ENCODE peak calls at places on chromosomes 13 and 19, in ten cellular contexts. Q, S, P, N, K, G, U, L, D and J are unnamed samples.
A peak's percentile ranks its signal among the peaks of the same experiment; 100 is the strongest.

GRCh38 chr13:93227906-93228801 is 1.5 kb downstream of the GPC6 start:
- DNase-seq in Q (no peak), S (no peak), P (peak; percentile 68), N (peak; percentile 32), K (peak; percentile 93), G (peak; percentile 23), U (peak; percentile 31), L (peak; percentile 94), D (no peak), J (peak; percentile 52)

GRCh38 chr13:46679369-46680180 is 117.4 kb downstream of the ESD start:
- DNase-seq in Q (peak; percentile 26), S (peak; percentile 43), P (no peak), N (peak; percentile 42), K (peak; percentile 71), G (no peak), U (no peak), L (no peak), D (no peak), J (no peak)

GRCh38 chr19:708154-709141 is at the start of gene PALM:
- DNase-seq in Q (no peak), S (no peak), P (no peak), N (no peak), K (peak; percentile 38), G (no peak), U (peak; percentile 58), L (peak; percentile 35), D (no peak), J (no peak)

GRCh38 chr13:113952983-113953520 is 20.8 kb downstream of the C13orf46 start:
- DNase-seq in Q (no peak), S (no peak), P (no peak), N (no peak), K (no peak), G (no peak), U (no peak), L (no peak), D (no peak), J (no peak)

GRCh38 chr19:424546-424945 is 15.6 kb upstream of the C2CD4C start:
- DNase-seq in Q (no peak), S (no peak), P (no peak), N (no peak), K (no peak), G (no peak), U (no peak), L (no peak), D (no peak), J (peak; percentile 45)

GRCh38 chr13:50810998-50811397 is 32.5 kb downstream of the DLEU7 start:
- DNase-seq in Q (no peak), S (no peak), P (no peak), N (no peak), K (no peak), G (no peak), U (no peak), L (no peak), D (no peak), J (no peak)

GRCh38 chr13:24208314-24208713 is 47.8 kb downstream of the SPATA13 start:
- DNase-seq in Q (no peak), S (no peak), P (peak; percentile 47), N (no peak), K (peak; percentile 82), G (no peak), U (no peak), L (no peak), D (no peak), J (no peak)

GRCh38 chr13:73245271-73245670 is 186.5 kb downstream of the KLF5 start:
- DNase-seq in Q (no peak), S (no peak), P (no peak), N (no peak), K (no peak), G (no peak), U (no peak), L (no peak), D (no peak), J (no peak)

GRCh38 chr13:112990783-112991182 is 21.8 kb downstream of the MCF2L start:
- DNase-seq in Q (no peak), S (no peak), P (no peak), N (peak; percentile 80), K (no peak), G (peak; percentile 77), U (no peak), L (no peak), D (no peak), J (peak; percentile 78)

GRCh38 chr19:17543991-17544390 is 11.5 kb upstream of the COLGALT1 start:
- DNase-seq in Q (no peak), S (no peak), P (no peak), N (no peak), K (no peak), G (no peak), U (no peak), L (no peak), D (no peak), J (no peak)

GRCh38 chr13:67139551-67139950 is 90.6 kb downstream of the PCDH9 start:
- DNase-seq in Q (no peak), S (no peak), P (no peak), N (no peak), K (no peak), G (no peak), U (no peak), L (no peak), D (no peak), J (no peak)

GRCh38 chr19:41299755-41300089 is 10.2 kb upstream of the CCDC97 start:
- DNase-seq in Q (peak; percentile 60), S (peak; percentile 44), P (peak; percentile 76), N (peak; percentile 66), K (peak; percentile 78), G (no peak), U (peak; percentile 64), L (no peak), D (peak; percentile 51), J (peak; percentile 64)

GRCh38 chr13:89763011-89763410 is 1584.5 kb upstream of the MIR17HG start:
- DNase-seq in Q (no peak), S (no peak), P (no peak), N (no peak), K (no peak), G (no peak), U (no peak), L (no peak), D (no peak), J (no peak)

GRCh38 chr13:43300817-43301216 is 277.4 kb downstream of the DNAJC15 start:
- DNase-seq in Q (no peak), S (no peak), P (no peak), N (no peak), K (peak; percentile 54), G (no peak), U (no peak), L (no peak), D (no peak), J (no peak)

DNA sequence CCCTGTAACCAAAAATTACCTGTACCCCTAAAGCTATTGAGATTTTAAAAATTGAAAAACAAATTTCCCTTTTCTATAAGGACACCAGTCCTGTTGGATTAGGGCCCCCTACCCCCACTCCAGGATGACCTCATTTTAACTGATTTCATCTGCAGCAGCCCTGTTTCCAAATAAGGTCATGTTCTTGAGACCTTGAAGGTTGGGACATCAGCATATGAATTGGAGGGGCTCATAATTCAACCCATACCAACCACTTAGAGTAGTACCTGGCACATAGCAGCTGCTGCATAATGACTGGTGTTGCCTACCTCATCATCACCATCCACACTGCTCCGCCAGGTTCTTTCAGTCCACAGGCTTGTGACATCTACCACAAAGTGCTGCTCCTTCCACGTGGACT is 17.6 kb downstream of the ZNF71 start:
- DNase-seq in Q (no peak), S (no peak), P (no peak), N (no peak), K (no peak), G (no peak), U (no peak), L (no peak), D (no peak), J (no peak)
- H3K9me3 ChIP-seq in Q (peaks cover 68% of the 10 kb centered on the region), S (no peaks in the 10 kb centered on the region), P (peaks cover 45% of the 10 kb centered on the region), N (peaks cover 47% of the 10 kb centered on the region), K (no peaks in the 10 kb centered on the region), G (no peaks in the 10 kb centered on the region), U (peaks cover 56% of the 10 kb centered on the region), L (peaks cover 4% of the 10 kb centered on the region), D (peaks cover 60% of the 10 kb centered on the region), J (no peaks in the 10 kb centered on the region)

GRCh38 chr13:99606322-99607089 is 105.2 kb downstream of the TM9SF2 start:
- DNase-seq in Q (peak; percentile 90), S (peak; percentile 86), P (peak; percentile 85), N (peak; percentile 93), K (peak; percentile 91), G (peak; percentile 95), U (peak; percentile 94), L (peak; percentile 76), D (peak; percentile 80), J (peak; percentile 99)

GRCh38 chr13:99605417-99606321 is 104.4 kb downstream of the TM9SF2 start:
- DNase-seq in Q (no peak), S (no peak), P (peak; percentile 40), N (peak; percentile 75), K (peak; percentile 48), G (peak; percentile 66), U (peak; percentile 43), L (peak; percentile 17), D (peak; percentile 33), J (peak; percentile 58)

GRCh38 chr13:99600318-99600717 is 99.0 kb downstream of the TM9SF2 start:
- DNase-seq in Q (no peak), S (no peak), P (no peak), N (no peak), K (no peak), G (no peak), U (no peak), L (no peak), D (no peak), J (no peak)

GRCh38 chr13:99604636-99605035 is 103.4 kb downstream of the TM9SF2 start:
- DNase-seq in Q (no peak), S (no peak), P (no peak), N (no peak), K (no peak), G (no peak), U (no peak), L (no peak), D (no peak), J (no peak)

GRCh38 chr13:99601535-99601934 is 100.3 kb downstream of the TM9SF2 start:
- DNase-seq in Q (peak; percentile 23), S (peak; percentile 26), P (no peak), N (no peak), K (no peak), G (no peak), U (no peak), L (no peak), D (no peak), J (no peak)
- H3K4me3 ChIP-seq in Q (no peak overlapping the region), S (peak overlapping the region; percentile 38), P (no peak overlapping the region), N (no peak overlapping the region), K (no peak overlapping the region), G (no peak overlapping the region), U (no peak overlapping the region), L (no peak overlapping the region), D (no peak overlapping the region), J (no peak overlapping the region)

DNA sequence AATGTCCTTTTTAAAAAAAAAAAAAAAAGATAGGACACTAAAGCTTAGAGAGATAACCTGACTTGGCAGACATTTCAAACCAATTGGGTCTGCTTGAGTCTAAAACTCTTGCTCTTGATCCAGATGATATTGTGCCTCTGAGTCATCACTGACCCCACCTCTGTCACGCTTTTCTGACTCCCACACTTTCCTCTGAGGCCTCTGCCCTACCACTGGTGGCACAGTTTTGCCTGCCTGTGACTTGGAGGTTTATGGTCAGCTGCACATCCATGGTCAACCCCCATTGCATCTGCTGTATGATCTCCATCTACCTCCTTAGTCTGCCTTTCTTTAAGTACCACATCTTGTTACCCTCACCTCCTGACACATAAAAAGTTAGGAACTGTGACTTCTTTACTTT is 328.6 kb downstream of the SPRY2 start:
- DNase-seq in Q (no peak), S (no peak), P (no peak), N (no peak), K (peak; percentile 27), G (no peak), U (no peak), L (no peak), D (no peak), J (no peak)
- H3K9me3 ChIP-seq in Q (no peaks in the 10 kb centered on the region), S (no peaks in the 10 kb centered on the region), P (no peaks in the 10 kb centered on the region), N (no peaks in the 10 kb centered on the region), K (peaks cover 4% of the 10 kb centered on the region), G (no peaks in the 10 kb centered on the region), U (no peaks in the 10 kb centered on the region), L (no peaks in the 10 kb centered on the region), D (no peaks in the 10 kb centered on the region), J (no peaks in the 10 kb centered on the region)

GRCh38 chr13:29548722-29549446 is 46.6 kb downstream of the SLC7A1 start:
- DNase-seq in Q (no peak), S (no peak), P (no peak), N (no peak), K (peak; percentile 26), G (no peak), U (no peak), L (no peak), D (no peak), J (no peak)
- H3K4me3 ChIP-seq in Q (no peak overlapping the region), S (no peak overlapping the region), P (no peak overlapping the region), N (no peak overlapping the region), K (no peak overlapping the region), G (no peak overlapping the region), U (no peak overlapping the region), L (no peak overlapping the region), D (no peak overlapping the region), J (no peak overlapping the region)